ENCODE peak calls at places on chromosomes 16 and 17, in four cellular contexts. P is C1 segment of cervical spinal cord; W is HL-60; K is activated T-cell treated with anti-CD3 and anti-CD28 coated beads, Interleukin-2, amount 50 U/mL, for 72 hours. O is an unnamed sample.

GRCh38 chr17:8052256-8053252 is 13.7 kb downstream of the ALOX15B start:
- DNase-seq in P (no peak), W (no peak), K (no peak), O (no peak)

GRCh38 chr17:55852734-55853133 is 101.9 kb downstream of the PCTP start:
- DNase-seq in P (no peak), W (peak), K (no peak), O (peak)

GRCh38 chr16:69073181-69073669 is 32.2 kb upstream of the HAS3 start:
- DNase-seq in P (no peak), W (no peak), K (no peak), O (no peak)

GRCh38 chr16:11249233-11250061 is 6.6 kb downstream of the SOCS1 start:
- DNase-seq in P (no peak), W (no peak), K (no peak), O (no peak)

GRCh38 chr16:86701286-86701975 is 123.1 kb downstream of the FOXL1 start:
- DNase-seq in P (no peak), W (no peak), K (no peak), O (no peak)

GRCh38 chr17:57970706-57971105 is 15.5 kb upstream of the CUEDC1 start:
- DNase-seq in P (no peak), W (no peak), K (no peak), O (no peak)

GRCh38 chr16:64892843-64893242 is 229.0 kb downstream of the CDH11 start:
- DNase-seq in P (no peak), W (no peak), K (no peak), O (peak)

GRCh38 chr17:66373944-66374817 is 71.8 kb downstream of the PRKCA start:
- DNase-seq in P (no peak), W (no peak), K (peak), O (peak)

GRCh38 chr17:35084987-35085386 is 21.5 kb upstream of the RFFL start:
- DNase-seq in P (no peak), W (no peak), K (no peak), O (no peak)

GRCh38 chr16:29662729-29663019 is 373 bp upstream of the SPN start:
- DNase-seq in P (no peak), W (peak), K (peak), O (no peak)

GRCh38 chr17:69870751-69871199 is 204.2 kb upstream of the KCNJ16 start:
- DNase-seq in P (no peak), W (no peak), K (no peak), O (no peak)

GRCh38 chr16:85615014-85615851 is 2.1 kb downstream of the GSE1 start:
- DNase-seq in P (no peak), W (peak), K (peak), O (no peak)

GRCh38 chr17:79050591-79050990 is 24.0 kb upstream of the ENGASE start:
- DNase-seq in P (no peak), W (no peak), K (no peak), O (no peak)

GRCh38 chr17:18039535-18040286 is 503 bp downstream of the GID4 start:
- DNase-seq in P (no peak), W (no peak), K (peak), O (peak)

GRCh38 chr17:1485748-1486376 is 6.6 kb downstream of the MYO1C start:
- DNase-seq in P (no peak), W (no peak), K (peak), O (peak)

GRCh38 chr16:71514476-71514875 is 11.8 kb upstream of the CHST4 start:
- DNase-seq in P (no peak), W (no peak), K (no peak), O (no peak)

GRCh38 chr16:70591609-70592008 is 54.8 kb upstream of the IL34 start:
- DNase-seq in P (no peak), W (no peak), K (no peak), O (no peak)

GRCh38 chr17:41416478-41416877 is 7.9 kb downstream of the KRT37 start:
- DNase-seq in P (no peak), W (no peak), K (no peak), O (no peak)

GRCh38 chr17:74037320-74037719 is 166.2 kb upstream of the RPL38 start:
- DNase-seq in P (no peak), W (no peak), K (no peak), O (peak)